ENCODE peak calls at places on chromosomes 11 and 22, in six cellular contexts. One of them, this sample, is unnamed.

GRCh38 chr11:90446207-90446606 is 223.4 kb upstream of the CHORDC1 start:
- DNase-seq in AG04449: no peak
- DNase-seq in fibroblast of villous mesenchyme: no peak
- DNase-seq in tibial nerve: no peak
- DNase-seq in HCT116: no peak
- DNase-seq in RWPE1: no peak
- DNase-seq in this sample: no peak

GRCh38 chr11:33829430-33830141 is 55.3 kb upstream of the FBXO3 start:
- DNase-seq in AG04449: peak
- DNase-seq in fibroblast of villous mesenchyme: peak
- DNase-seq in tibial nerve: peak
- DNase-seq in HCT116: peak
- DNase-seq in RWPE1: peak
- DNase-seq in this sample: peak

GRCh38 chr11:64566042-64566914 is 24.7 kb upstream of the SLC22A12 start:
- DNase-seq in AG04449: no peak
- DNase-seq in fibroblast of villous mesenchyme: peak
- DNase-seq in tibial nerve: peak
- DNase-seq in HCT116: peak
- DNase-seq in RWPE1: peak
- DNase-seq in this sample: no peak

GRCh38 chr11:129453293-129453721 is 77.7 kb downstream of the BARX2 start:
- DNase-seq in AG04449: no peak
- DNase-seq in fibroblast of villous mesenchyme: no peak
- DNase-seq in tibial nerve: no peak
- DNase-seq in HCT116: no peak
- DNase-seq in RWPE1: no peak
- DNase-seq in this sample: no peak

GRCh38 chr11:10807629-10808552 is 835 bp downstream of the EIF4G2 start:
- DNase-seq in AG04449: no peak
- DNase-seq in fibroblast of villous mesenchyme: peak
- DNase-seq in tibial nerve: peak
- DNase-seq in HCT116: no peak
- DNase-seq in RWPE1: peak
- DNase-seq in this sample: peak

GRCh38 chr11:34632105-34632780 is 11.3 kb downstream of the EHF start:
- DNase-seq in AG04449: no peak
- DNase-seq in fibroblast of villous mesenchyme: no peak
- DNase-seq in tibial nerve: no peak
- DNase-seq in HCT116: no peak
- DNase-seq in RWPE1: no peak
- DNase-seq in this sample: no peak

GRCh38 chr22:37166675-37167066 is 17.0 kb upstream of the IL2RB start:
- DNase-seq in AG04449: no peak
- DNase-seq in fibroblast of villous mesenchyme: peak
- DNase-seq in tibial nerve: peak
- DNase-seq in HCT116: no peak
- DNase-seq in RWPE1: peak
- DNase-seq in this sample: peak

GRCh38 chr11:18064035-18064434 is 18.0 kb upstream of the TPH1 start:
- DNase-seq in AG04449: no peak
- DNase-seq in fibroblast of villous mesenchyme: no peak
- DNase-seq in tibial nerve: no peak
- DNase-seq in HCT116: no peak
- DNase-seq in RWPE1: no peak
- DNase-seq in this sample: no peak

GRCh38 chr11:8045839-8046238 is 35.2 kb upstream of the TUB start:
- DNase-seq in AG04449: no peak
- DNase-seq in fibroblast of villous mesenchyme: no peak
- DNase-seq in tibial nerve: no peak
- DNase-seq in HCT116: no peak
- DNase-seq in RWPE1: no peak
- DNase-seq in this sample: no peak

GRCh38 chr11:1502971-1503707 is 16.6 kb upstream of the MOB2 start:
- DNase-seq in AG04449: no peak
- DNase-seq in fibroblast of villous mesenchyme: no peak
- DNase-seq in tibial nerve: no peak
- DNase-seq in HCT116: no peak
- DNase-seq in RWPE1: no peak
- DNase-seq in this sample: no peak

GRCh38 chr11:104134760-104135159 is 29.2 kb downstream of the PDGFD start:
- DNase-seq in AG04449: no peak
- DNase-seq in fibroblast of villous mesenchyme: no peak
- DNase-seq in tibial nerve: no peak
- DNase-seq in HCT116: no peak
- DNase-seq in RWPE1: no peak
- DNase-seq in this sample: no peak

GRCh38 chr11:75777461-75778110 is 9.0 kb downstream of the DGAT2 start:
- DNase-seq in AG04449: no peak
- DNase-seq in fibroblast of villous mesenchyme: no peak
- DNase-seq in tibial nerve: no peak
- DNase-seq in HCT116: no peak
- DNase-seq in RWPE1: no peak
- DNase-seq in this sample: no peak

GRCh38 chr22:32202539-32203180 is 2.2 kb downstream of the RFPL2 start:
- DNase-seq in AG04449: no peak
- DNase-seq in fibroblast of villous mesenchyme: peak
- DNase-seq in tibial nerve: no peak
- DNase-seq in HCT116: peak
- DNase-seq in RWPE1: peak
- DNase-seq in this sample: peak

GRCh38 chr22:49201046-49201970 is 626.4 kb downstream of the BRD1 start:
- DNase-seq in AG04449: no peak
- DNase-seq in fibroblast of villous mesenchyme: no peak
- DNase-seq in tibial nerve: no peak
- DNase-seq in HCT116: no peak
- DNase-seq in RWPE1: no peak
- DNase-seq in this sample: no peak

GRCh38 chr11:131609317-131609716 is 238.9 kb downstream of the NTM start:
- DNase-seq in AG04449: peak
- DNase-seq in fibroblast of villous mesenchyme: no peak
- DNase-seq in tibial nerve: no peak
- DNase-seq in HCT116: no peak
- DNase-seq in RWPE1: no peak
- DNase-seq in this sample: no peak

GRCh38 chr11:23554002-23554401 is 693.7 kb upstream of the CCDC179 start:
- DNase-seq in AG04449: no peak
- DNase-seq in fibroblast of villous mesenchyme: no peak
- DNase-seq in tibial nerve: no peak
- DNase-seq in HCT116: no peak
- DNase-seq in RWPE1: no peak
- DNase-seq in this sample: no peak

GRCh38 chr11:30344085-30344484 is 21.2 kb downstream of the ARL14EP start:
- DNase-seq in AG04449: no peak
- DNase-seq in fibroblast of villous mesenchyme: no peak
- DNase-seq in tibial nerve: no peak
- DNase-seq in HCT116: no peak
- DNase-seq in RWPE1: no peak
- DNase-seq in this sample: no peak

GRCh38 chr22:37242395-37242918 is 1.6 kb downstream of the RAC2 start:
- DNase-seq in AG04449: no peak
- DNase-seq in fibroblast of villous mesenchyme: peak
- DNase-seq in tibial nerve: no peak
- DNase-seq in HCT116: no peak
- DNase-seq in RWPE1: peak
- DNase-seq in this sample: peak

GRCh38 chr22:50526849-50527801 is 1.7 kb upstream of the SCO2 start:
- DNase-seq in AG04449: no peak
- DNase-seq in fibroblast of villous mesenchyme: peak
- DNase-seq in tibial nerve: peak
- DNase-seq in HCT116: no peak
- DNase-seq in RWPE1: no peak
- DNase-seq in this sample: peak

GRCh38 chr11:109109150-109109549 is 312.8 kb upstream of the C11orf87 start:
- DNase-seq in AG04449: no peak
- DNase-seq in fibroblast of villous mesenchyme: no peak
- DNase-seq in tibial nerve: no peak
- DNase-seq in HCT116: no peak
- DNase-seq in RWPE1: no peak
- DNase-seq in this sample: no peak

GRCh38 chr11:86488553-86488952 is 113.9 kb downstream of the CCDC81 start:
- DNase-seq in AG04449: no peak
- DNase-seq in fibroblast of villous mesenchyme: no peak
- DNase-seq in tibial nerve: no peak
- DNase-seq in HCT116: no peak
- DNase-seq in RWPE1: no peak
- DNase-seq in this sample: no peak

GRCh38 chr11:65921033-65921555 is 1.9 kb downstream of the DRAP1 start:
- DNase-seq in AG04449: no peak
- DNase-seq in fibroblast of villous mesenchyme: no peak
- DNase-seq in tibial nerve: no peak
- DNase-seq in HCT116: no peak
- DNase-seq in RWPE1: no peak
- DNase-seq in this sample: no peak

GRCh38 chr11:73374130-73374529 is 2.1 kb upstream of the RELT start:
- DNase-seq in AG04449: no peak
- DNase-seq in fibroblast of villous mesenchyme: peak
- DNase-seq in tibial nerve: no peak
- DNase-seq in HCT116: no peak
- DNase-seq in RWPE1: no peak
- DNase-seq in this sample: no peak

GRCh38 chr22:32695451-32695891 is 106.0 kb upstream of the TIMP3 start:
- DNase-seq in AG04449: peak
- DNase-seq in fibroblast of villous mesenchyme: peak
- DNase-seq in tibial nerve: no peak
- DNase-seq in HCT116: peak
- DNase-seq in RWPE1: peak
- DNase-seq in this sample: no peak

GRCh38 chr11:107493117-107493516 is 35.5 kb upstream of the CWF19L2 start:
- DNase-seq in AG04449: no peak
- DNase-seq in fibroblast of villous mesenchyme: no peak
- DNase-seq in tibial nerve: no peak
- DNase-seq in HCT116: no peak
- DNase-seq in RWPE1: peak
- DNase-seq in this sample: no peak

GRCh38 chr11:85854557-85855340 is 434 bp upstream of the CCDC83 start:
- DNase-seq in AG04449: no peak
- DNase-seq in fibroblast of villous mesenchyme: peak
- DNase-seq in tibial nerve: peak
- DNase-seq in HCT116: peak
- DNase-seq in RWPE1: peak
- DNase-seq in this sample: peak

GRCh38 chr11:114928260-114928870 is 250.0 kb downstream of the NXPE2 start:
- DNase-seq in AG04449: no peak
- DNase-seq in fibroblast of villous mesenchyme: no peak
- DNase-seq in tibial nerve: no peak
- DNase-seq in HCT116: no peak
- DNase-seq in RWPE1: no peak
- DNase-seq in this sample: no peak

GRCh38 chr11:120703358-120704152 is 192.0 kb downstream of the GRIK4 start:
- DNase-seq in AG04449: no peak
- DNase-seq in fibroblast of villous mesenchyme: no peak
- DNase-seq in tibial nerve: no peak
- DNase-seq in HCT116: no peak
- DNase-seq in RWPE1: no peak
- DNase-seq in this sample: no peak

GRCh38 chr11:120698918-120699317 is 187.4 kb downstream of the GRIK4 start:
- DNase-seq in AG04449: no peak
- DNase-seq in fibroblast of villous mesenchyme: no peak
- DNase-seq in tibial nerve: no peak
- DNase-seq in HCT116: no peak
- DNase-seq in RWPE1: no peak
- DNase-seq in this sample: no peak

GRCh38 chr11:120706257-120706656 is 194.7 kb downstream of the GRIK4 start:
- DNase-seq in AG04449: no peak
- DNase-seq in fibroblast of villous mesenchyme: no peak
- DNase-seq in tibial nerve: no peak
- DNase-seq in HCT116: no peak
- DNase-seq in RWPE1: no peak
- DNase-seq in this sample: no peak

GRCh38 chr11:120704256-120704750 is 192.8 kb downstream of the GRIK4 start:
- DNase-seq in AG04449: no peak
- DNase-seq in fibroblast of villous mesenchyme: no peak
- DNase-seq in tibial nerve: no peak
- DNase-seq in HCT116: no peak
- DNase-seq in RWPE1: no peak
- DNase-seq in this sample: no peak

GRCh38 chr11:120702656-120703055 is 191.1 kb downstream of the GRIK4 start:
- DNase-seq in AG04449: no peak
- DNase-seq in fibroblast of villous mesenchyme: no peak
- DNase-seq in tibial nerve: no peak
- DNase-seq in HCT116: no peak
- DNase-seq in RWPE1: no peak
- DNase-seq in this sample: peak
- TF ChIP-seq CTCF in AG04449: no peak
- TF ChIP-seq CTCF in fibroblast of villous mesenchyme: no peak
- TF ChIP-seq CTCF in tibial nerve: no peak
- TF ChIP-seq CTCF in HCT116: no peak
- TF ChIP-seq CTCF in RWPE1: no peak
- TF ChIP-seq CTCF in this sample: no peak

GRCh38 chr11:93895106-93895862 is 44.9 kb upstream of the VSTM5 start:
- DNase-seq in AG04449: peak
- DNase-seq in fibroblast of villous mesenchyme: peak
- DNase-seq in tibial nerve: peak
- DNase-seq in HCT116: peak
- DNase-seq in RWPE1: peak
- DNase-seq in this sample: no peak
- TF ChIP-seq CTCF in AG04449: peak
- TF ChIP-seq CTCF in fibroblast of villous mesenchyme: peak
- TF ChIP-seq CTCF in tibial nerve: peak
- TF ChIP-seq CTCF in HCT116: peak
- TF ChIP-seq CTCF in RWPE1: peak
- TF ChIP-seq CTCF in this sample: peak

GRCh38 chr11:119057000-119057769 is at the start of gene HYOU1:
- DNase-seq in AG04449: peak
- DNase-seq in fibroblast of villous mesenchyme: peak
- DNase-seq in tibial nerve: peak
- DNase-seq in HCT116: peak
- DNase-seq in RWPE1: peak
- DNase-seq in this sample: peak
- TF ChIP-seq CTCF in AG04449: peak
- TF ChIP-seq CTCF in fibroblast of villous mesenchyme: peak
- TF ChIP-seq CTCF in tibial nerve: no peak
- TF ChIP-seq CTCF in HCT116: no peak
- TF ChIP-seq CTCF in RWPE1: no peak
- TF ChIP-seq CTCF in this sample: peak

DNA sequence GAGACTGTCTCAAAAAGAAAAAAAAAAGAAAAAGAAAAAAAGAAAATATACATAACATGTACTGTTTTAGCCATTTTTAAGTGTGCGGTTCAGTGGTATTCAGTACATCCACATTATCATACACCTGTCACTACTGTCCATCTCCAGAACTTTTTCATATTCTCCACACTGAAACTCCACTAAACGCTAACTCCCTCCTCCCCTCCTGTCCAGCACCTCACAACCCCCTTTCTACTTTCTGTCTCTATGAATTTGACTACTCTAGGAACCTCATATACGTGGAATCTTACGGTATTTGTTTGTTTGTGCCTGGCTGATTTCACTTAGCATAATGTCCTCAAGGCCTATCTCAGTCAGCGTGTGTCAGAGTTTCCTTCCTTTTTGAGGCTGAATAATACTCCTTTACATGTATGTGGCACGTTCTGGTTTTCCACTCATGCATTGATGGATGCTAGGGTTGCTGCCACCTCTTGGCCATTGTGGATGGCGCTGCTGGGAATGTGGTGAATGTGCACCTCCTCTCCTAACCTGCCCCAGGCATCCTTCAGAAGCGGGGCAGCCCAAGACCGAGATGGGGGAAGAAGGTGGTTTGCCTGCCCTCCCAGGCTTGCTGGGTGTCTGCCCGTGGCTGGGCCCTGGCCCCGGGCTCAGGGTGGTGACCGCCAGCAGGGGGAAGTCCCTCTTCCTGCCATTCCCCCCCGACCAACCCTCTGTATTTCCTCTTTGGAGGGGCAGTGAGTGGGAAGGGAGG is 60.5 kb downstream of the BCR start:
- DNase-seq in AG04449: no peak
- DNase-seq in fibroblast of villous mesenchyme: no peak
- DNase-seq in tibial nerve: no peak
- DNase-seq in HCT116: no peak
- DNase-seq in RWPE1: no peak
- DNase-seq in this sample: no peak
- TF ChIP-seq CTCF in AG04449: peak
- TF ChIP-seq CTCF in fibroblast of villous mesenchyme: peak
- TF ChIP-seq CTCF in tibial nerve: no peak
- TF ChIP-seq CTCF in HCT116: peak
- TF ChIP-seq CTCF in RWPE1: no peak
- TF ChIP-seq CTCF in this sample: peak